ENCODE peak calls at places on chromosomes 6 and 20, in four cellular contexts. J is tibial artery, Q is astrocyte, V is IMR-90. O is an unnamed sample. For H3K4me1, the result is how much of the 10 kb centered on the place peaks cover.

GRCh38 chr6:41335296-41335695 is at the start of gene NCR2:
- DNase-seq in Q (no peak), V (no peak), J (no peak), O (no peak)

GRCh38 chr6:65558071-65558470 is 149.0 kb downstream of the EYS start:
- DNase-seq in J (no peak), V (no peak), Q (no peak), O (peak)

GRCh38 chr6:12543953-12544352 is 172.6 kb upstream of the PHACTR1 start:
- DNase-seq in Q (peak), V (no peak), J (no peak), O (no peak)

GRCh38 chr20:25177890-25178321 is 17.6 kb upstream of the ENTPD6 start:
- DNase-seq in Q (peak), V (no peak), J (no peak), O (no peak)

GRCh38 chr20:43138061-43138860 is 51.4 kb downstream of the PTPRT start:
- DNase-seq in V (no peak), J (no peak), Q (no peak), O (no peak)

GRCh38 chr20:58011106-58011946 is 217.1 kb downstream of the ANKRD60 start:
- DNase-seq in J (no peak), V (no peak), Q (no peak), O (no peak)

GRCh38 chr6:5302995-5303622 is 41.8 kb downstream of the FARS2 start:
- DNase-seq in Q (no peak), V (peak), J (no peak), O (peak)

GRCh38 chr6:151440930-151441329 is 11.0 kb downstream of the RMND1 start:
- DNase-seq in V (peak), Q (peak), J (no peak), O (no peak)

GRCh38 chr20:48614593-48615274 is 213.1 kb downstream of the PREX1 start:
- DNase-seq in V (no peak), J (peak), Q (peak), O (no peak)

GRCh38 chr20:57596998-57597939 is 23.0 kb downstream of the ZBP1 start:
- DNase-seq in J (peak), Q (no peak), V (peak), O (peak)

GRCh38 chr20:34375977-34376430 is 12.9 kb downstream of the ITCH start:
- DNase-seq in V (no peak), Q (no peak), J (no peak), O (no peak)

GRCh38 chr6:16409531-16410441 is 171.4 kb downstream of the GMPR start:
- DNase-seq in V (peak), Q (peak), J (peak), O (no peak)

GRCh38 chr6:41037107-41037900 is 1.7 kb downstream of the UNC5CL start:
- DNase-seq in Q (peak), V (no peak), J (no peak), O (no peak)

GRCh38 chr6:49933526-49933925 is 30.4 kb downstream of the DEFB114 start:
- DNase-seq in J (no peak), V (no peak), Q (no peak), O (no peak)
- H3K4me1 ChIP-seq in J (under half), V (under half), Q (under half), O (under half)

DNA sequence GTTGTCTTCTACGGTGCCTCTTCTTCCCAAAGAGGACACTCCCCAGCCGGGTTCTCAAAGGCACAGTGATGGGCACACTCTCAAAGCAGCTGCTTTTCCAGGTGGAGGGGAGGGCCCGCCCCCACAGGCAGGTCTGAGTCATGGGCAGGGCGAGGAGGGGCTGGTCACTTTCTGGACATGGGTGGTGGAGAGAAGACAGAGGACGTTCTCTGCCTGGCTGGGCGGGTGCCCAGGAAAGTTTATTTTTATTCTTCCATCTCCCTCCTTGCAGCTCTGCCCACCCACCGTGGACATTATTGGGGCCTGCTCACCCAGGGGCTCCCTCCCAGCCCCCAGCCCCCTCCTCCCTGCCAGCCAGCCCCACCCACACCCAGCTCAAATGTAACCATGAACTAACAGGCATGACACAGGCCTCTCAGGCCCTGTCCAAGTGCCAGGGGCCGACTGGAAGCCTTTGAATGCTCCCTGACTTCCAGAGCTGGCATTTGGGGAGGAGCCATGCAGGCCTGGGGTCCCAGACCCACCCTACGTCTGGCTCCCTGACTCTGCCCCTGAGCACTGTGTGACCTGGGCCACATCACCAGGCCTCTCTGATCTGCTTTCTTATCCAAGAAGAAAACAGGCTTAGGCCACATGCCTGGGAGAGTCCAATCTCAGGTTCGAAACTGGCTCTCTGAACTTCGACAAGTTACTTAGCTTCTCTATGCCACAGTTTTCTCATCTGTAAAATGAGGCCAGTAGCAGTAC is 8.0 kb downstream of the TGM2 start:
- DNase-seq in J (peak), V (peak), Q (no peak), O (no peak)
- H3K4me1 ChIP-seq in J (half or more), V (under half), Q (under half), O (half or more)

DNA sequence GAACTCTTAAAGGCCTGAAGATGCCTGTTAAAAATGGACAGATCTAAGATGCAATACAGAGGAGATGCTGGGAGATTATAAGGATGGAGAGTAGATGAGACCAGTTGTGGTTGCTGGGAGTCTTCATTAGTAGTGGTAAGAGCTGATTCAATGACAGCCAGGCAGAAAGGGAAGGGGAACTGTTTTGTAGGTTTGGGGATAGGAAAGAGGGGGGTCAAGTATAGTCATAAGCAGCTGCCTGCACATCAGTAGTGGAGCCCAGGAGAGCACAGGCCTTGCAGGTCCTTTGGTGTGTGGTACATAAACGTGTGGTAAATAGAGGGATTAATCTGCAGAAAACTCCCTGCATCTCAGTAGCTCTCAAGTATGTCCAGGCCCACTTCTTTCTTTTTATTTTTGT is 20.4 kb downstream of the CDS2 start:
- DNase-seq in Q (no peak), V (no peak), J (no peak), O (no peak)
- H3K4me1 ChIP-seq in Q (under half), V (under half), J (half or more), O (under half)

GRCh38 chr6:108596947-108597346 is 36.2 kb downstream of the FOXO3 start:
- DNase-seq in J (no peak), Q (no peak), V (no peak), O (no peak)
- H3K4me1 ChIP-seq in J (half or more), Q (under half), V (under half), O (half or more)

GRCh38 chr6:157537518-157537917 is 156.5 kb downstream of the ZDHHC14 start:
- DNase-seq in Q (no peak), J (no peak), V (peak), O (no peak)
- H3K4me1 ChIP-seq in Q (under half), J (under half), V (under half), O (under half)

DNA sequence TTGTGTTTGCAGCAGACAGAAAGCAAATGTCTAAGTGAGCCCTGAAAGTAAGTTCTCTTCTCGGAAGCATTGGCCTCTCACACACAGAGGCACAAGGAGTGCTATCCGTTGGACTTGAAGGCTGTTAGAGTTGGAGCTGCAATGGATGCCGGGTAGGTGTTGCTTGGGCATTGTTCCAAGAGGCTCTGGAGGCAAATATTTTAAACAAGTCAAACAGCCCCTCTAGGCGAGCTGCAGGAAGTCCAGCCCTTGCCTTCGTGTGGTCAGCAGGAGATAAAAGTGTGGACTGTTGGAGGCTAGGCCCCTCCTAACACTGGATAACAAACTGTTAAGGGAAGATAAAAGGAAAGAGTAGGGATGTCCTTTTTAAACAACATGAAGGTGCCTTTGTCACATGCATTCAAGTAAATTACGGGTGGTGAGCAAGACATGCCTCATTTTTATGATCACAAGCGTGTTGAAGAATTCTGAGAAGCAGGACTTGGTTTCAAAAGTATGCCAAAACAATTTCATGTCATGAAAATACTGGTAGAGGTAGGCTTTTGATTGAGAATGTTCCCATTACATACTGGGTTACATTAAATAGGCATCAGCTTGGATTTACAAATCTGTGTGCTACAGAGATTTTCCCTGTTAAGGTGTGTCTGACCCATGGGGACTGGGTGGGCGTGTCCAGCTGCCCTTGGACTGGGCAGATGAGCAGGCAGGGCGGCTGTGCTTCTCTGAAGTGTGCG is 57.4 kb downstream of the RREB1 start:
- DNase-seq in V (peak), J (no peak), Q (peak), O (no peak)
- H3K4me1 ChIP-seq in V (under half), J (half or more), Q (under half), O (under half)

GRCh38 chr6:44116643-44117382 is 10.4 kb downstream of the MRPL14 start:
- DNase-seq in Q (peak), V (peak), J (no peak), O (no peak)
- H3K4me1 ChIP-seq in Q (under half), V (under half), J (under half), O (under half)

DNA sequence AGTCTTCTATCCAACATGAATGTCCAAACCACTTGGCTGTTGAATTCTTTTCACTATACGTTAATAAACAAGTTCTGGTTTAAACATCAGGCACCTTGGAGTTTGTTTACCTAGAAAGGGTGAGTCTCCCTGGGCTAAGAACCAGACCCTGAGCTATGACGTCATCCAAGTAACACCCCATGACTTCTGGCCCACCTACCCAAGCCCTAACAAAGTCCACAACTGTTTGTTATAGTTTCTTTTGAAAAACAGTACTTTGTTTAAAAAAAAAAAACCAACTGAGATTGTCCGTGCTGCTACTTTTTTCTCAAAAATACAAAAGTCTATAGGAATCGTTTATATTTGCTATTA is 146.9 kb upstream of the BEND6 start:
- DNase-seq in Q (no peak), V (peak), J (no peak), O (no peak)
- H3K4me1 ChIP-seq in Q (half or more), V (under half), J (half or more), O (under half)